ENCODE peak calls at places on chromosomes 13 and 19, in nine cellular contexts. One of them, this sample, is unnamed.

GRCh38 chr19:18765224-18765623 is 25.9 kb downstream of the COMP start:
- DNase-seq in HFF-Myc: no peak
- DNase-seq in AG09309: no peak
- DNase-seq in transverse colon: peak; percentile 33
- DNase-seq in breast epithelium: no peak
- DNase-seq in fibroblast of villous mesenchyme: no peak
- DNase-seq in tibial artery: no peak
- DNase-seq in endothelial cell of umbilical vein: no peak
- DNase-seq in neural progenitor cell: no peak
- DNase-seq in this sample: no peak

GRCh38 chr13:71661921-71662320 is 205.1 kb downstream of the DACH1 start:
- DNase-seq in endothelial cell of umbilical vein: peak; percentile 92
- DNase-seq in breast epithelium: no peak
- DNase-seq in AG09309: no peak
- DNase-seq in neural progenitor cell: no peak
- DNase-seq in tibial artery: no peak
- DNase-seq in HFF-Myc: peak; percentile 56
- DNase-seq in transverse colon: no peak
- DNase-seq in fibroblast of villous mesenchyme: peak; percentile 50
- DNase-seq in this sample: peak; percentile 18

GRCh38 chr13:46698910-46699460 is 98.0 kb downstream of the ESD start:
- DNase-seq in tibial artery: no peak
- DNase-seq in endothelial cell of umbilical vein: peak; percentile 59
- DNase-seq in fibroblast of villous mesenchyme: peak; percentile 30
- DNase-seq in neural progenitor cell: no peak
- DNase-seq in breast epithelium: no peak
- DNase-seq in HFF-Myc: no peak
- DNase-seq in transverse colon: no peak
- DNase-seq in AG09309: no peak
- DNase-seq in this sample: peak; percentile 37

GRCh38 chr19:56053596-56053995 is 67.0 kb downstream of the NLRP5 start:
- DNase-seq in neural progenitor cell: no peak
- DNase-seq in breast epithelium: no peak
- DNase-seq in endothelial cell of umbilical vein: no peak
- DNase-seq in HFF-Myc: no peak
- DNase-seq in tibial artery: no peak
- DNase-seq in AG09309: no peak
- DNase-seq in fibroblast of villous mesenchyme: no peak
- DNase-seq in transverse colon: no peak
- DNase-seq in this sample: no peak

GRCh38 chr13:113393226-113393571 is 29.3 kb upstream of the GRTP1 start:
- DNase-seq in tibial artery: no peak
- DNase-seq in AG09309: no peak
- DNase-seq in endothelial cell of umbilical vein: no peak
- DNase-seq in transverse colon: no peak
- DNase-seq in fibroblast of villous mesenchyme: no peak
- DNase-seq in breast epithelium: no peak
- DNase-seq in HFF-Myc: no peak
- DNase-seq in neural progenitor cell: no peak
- DNase-seq in this sample: no peak

GRCh38 chr13:50598338-50598737 is 245.2 kb downstream of the DLEU7 start:
- DNase-seq in HFF-Myc: no peak
- DNase-seq in transverse colon: no peak
- DNase-seq in tibial artery: no peak
- DNase-seq in breast epithelium: no peak
- DNase-seq in fibroblast of villous mesenchyme: no peak
- DNase-seq in endothelial cell of umbilical vein: no peak
- DNase-seq in neural progenitor cell: no peak
- DNase-seq in AG09309: no peak
- DNase-seq in this sample: no peak

GRCh38 chr19:8261881-8262280 is 46.3 kb downstream of the CD320 start:
- DNase-seq in AG09309: no peak
- DNase-seq in endothelial cell of umbilical vein: no peak
- DNase-seq in tibial artery: no peak
- DNase-seq in HFF-Myc: no peak
- DNase-seq in fibroblast of villous mesenchyme: no peak
- DNase-seq in transverse colon: no peak
- DNase-seq in neural progenitor cell: no peak
- DNase-seq in breast epithelium: peak; percentile 38
- DNase-seq in this sample: no peak

GRCh38 chr19:18306209-18306902 is 16.5 kb downstream of the LSM4 start:
- DNase-seq in HFF-Myc: no peak
- DNase-seq in neural progenitor cell: no peak
- DNase-seq in transverse colon: peak; percentile 44
- DNase-seq in fibroblast of villous mesenchyme: no peak
- DNase-seq in AG09309: no peak
- DNase-seq in tibial artery: no peak
- DNase-seq in endothelial cell of umbilical vein: no peak
- DNase-seq in breast epithelium: no peak
- DNase-seq in this sample: no peak

GRCh38 chr19:10000171-10000826 is 10.0 kb downstream of the COL5A3 start:
- DNase-seq in neural progenitor cell: peak; percentile 86
- DNase-seq in HFF-Myc: no peak
- DNase-seq in AG09309: no peak
- DNase-seq in fibroblast of villous mesenchyme: peak; percentile 74
- DNase-seq in tibial artery: peak; percentile 67
- DNase-seq in transverse colon: peak; percentile 75
- DNase-seq in breast epithelium: no peak
- DNase-seq in endothelial cell of umbilical vein: peak; percentile 68
- DNase-seq in this sample: no peak

GRCh38 chr19:13260883-13261653 is 110.9 kb downstream of the IER2 start:
- DNase-seq in endothelial cell of umbilical vein: peak; percentile 57
- DNase-seq in breast epithelium: no peak
- DNase-seq in transverse colon: no peak
- DNase-seq in HFF-Myc: peak; percentile 56
- DNase-seq in tibial artery: no peak
- DNase-seq in fibroblast of villous mesenchyme: peak; percentile 58
- DNase-seq in neural progenitor cell: no peak
- DNase-seq in AG09309: peak; percentile 66
- DNase-seq in this sample: peak; percentile 44

GRCh38 chr19:14507704-14508246 is 10.4 kb downstream of the DNAJB1 start:
- DNase-seq in tibial artery: no peak
- DNase-seq in endothelial cell of umbilical vein: peak; percentile 63
- DNase-seq in breast epithelium: no peak
- DNase-seq in neural progenitor cell: no peak
- DNase-seq in transverse colon: no peak
- DNase-seq in fibroblast of villous mesenchyme: peak; percentile 47
- DNase-seq in AG09309: no peak
- DNase-seq in HFF-Myc: no peak
- DNase-seq in this sample: no peak

GRCh38 chr19:57377498-57378146 is 12.0 kb upstream of the ZNF548 start:
- DNase-seq in fibroblast of villous mesenchyme: no peak
- DNase-seq in tibial artery: no peak
- DNase-seq in AG09309: no peak
- DNase-seq in neural progenitor cell: no peak
- DNase-seq in endothelial cell of umbilical vein: no peak
- DNase-seq in breast epithelium: no peak
- DNase-seq in HFF-Myc: no peak
- DNase-seq in transverse colon: no peak
- DNase-seq in this sample: no peak
- TF ChIP-seq CTCF in fibroblast of villous mesenchyme: no peak
- TF ChIP-seq CTCF in tibial artery: no peak
- TF ChIP-seq CTCF in AG09309: no peak
- TF ChIP-seq CTCF in neural progenitor cell: no peak
- TF ChIP-seq CTCF in endothelial cell of umbilical vein: no peak
- TF ChIP-seq CTCF in breast epithelium: no peak
- TF ChIP-seq CTCF in HFF-Myc: no peak
- TF ChIP-seq CTCF in transverse colon: no peak
- TF ChIP-seq CTCF in this sample: no peak

GRCh38 chr13:107573184-107573583 is 642.2 kb downstream of the LIG4 start:
- DNase-seq in transverse colon: no peak
- DNase-seq in breast epithelium: no peak
- DNase-seq in HFF-Myc: no peak
- DNase-seq in tibial artery: no peak
- DNase-seq in AG09309: no peak
- DNase-seq in endothelial cell of umbilical vein: no peak
- DNase-seq in neural progenitor cell: no peak
- DNase-seq in fibroblast of villous mesenchyme: no peak
- DNase-seq in this sample: no peak
- TF ChIP-seq CTCF in transverse colon: no peak
- TF ChIP-seq CTCF in breast epithelium: no peak
- TF ChIP-seq CTCF in HFF-Myc: no peak
- TF ChIP-seq CTCF in tibial artery: no peak
- TF ChIP-seq CTCF in AG09309: no peak
- TF ChIP-seq CTCF in endothelial cell of umbilical vein: no peak
- TF ChIP-seq CTCF in neural progenitor cell: no peak
- TF ChIP-seq CTCF in fibroblast of villous mesenchyme: no peak
- TF ChIP-seq CTCF in this sample: no peak

GRCh38 chr13:80033286-80033685 is 307.6 kb downstream of the SPRY2 start:
- DNase-seq in transverse colon: no peak
- DNase-seq in breast epithelium: no peak
- DNase-seq in HFF-Myc: no peak
- DNase-seq in tibial artery: no peak
- DNase-seq in AG09309: no peak
- DNase-seq in fibroblast of villous mesenchyme: no peak
- DNase-seq in endothelial cell of umbilical vein: no peak
- DNase-seq in neural progenitor cell: no peak
- DNase-seq in this sample: no peak

GRCh38 chr13:80035096-80035495 is 305.8 kb downstream of the SPRY2 start:
- DNase-seq in breast epithelium: no peak
- DNase-seq in endothelial cell of umbilical vein: no peak
- DNase-seq in fibroblast of villous mesenchyme: no peak
- DNase-seq in AG09309: no peak
- DNase-seq in tibial artery: no peak
- DNase-seq in neural progenitor cell: no peak
- DNase-seq in transverse colon: no peak
- DNase-seq in HFF-Myc: no peak
- DNase-seq in this sample: no peak

GRCh38 chr13:80029170-80029569 is 311.8 kb downstream of the SPRY2 start:
- DNase-seq in fibroblast of villous mesenchyme: no peak
- DNase-seq in transverse colon: no peak
- DNase-seq in HFF-Myc: no peak
- DNase-seq in neural progenitor cell: no peak
- DNase-seq in AG09309: no peak
- DNase-seq in endothelial cell of umbilical vein: no peak
- DNase-seq in breast epithelium: no peak
- DNase-seq in tibial artery: no peak
- DNase-seq in this sample: no peak

DNA sequence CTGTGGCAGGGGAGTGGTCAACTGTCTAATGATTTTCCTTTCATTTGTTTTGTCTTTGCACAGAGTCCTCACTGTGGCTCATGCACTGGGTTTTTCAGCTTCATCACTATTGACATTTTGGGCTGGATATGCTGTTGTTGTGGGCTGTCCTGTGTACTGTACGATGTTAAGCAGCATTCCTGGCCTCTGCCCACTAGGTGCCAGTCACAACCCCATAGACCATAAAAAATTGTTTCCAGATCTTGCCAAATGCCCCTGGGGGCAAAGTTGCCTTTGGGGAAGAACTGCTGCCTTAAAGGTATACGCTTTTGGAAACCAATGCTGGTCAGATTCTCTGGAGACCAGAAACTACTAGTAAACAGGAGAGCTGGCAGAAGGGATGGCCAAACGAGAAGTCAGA is 310.4 kb downstream of the SPRY2 start:
- DNase-seq in neural progenitor cell: peak; percentile 16
- DNase-seq in HFF-Myc: peak; percentile 29
- DNase-seq in breast epithelium: no peak
- DNase-seq in transverse colon: peak; percentile 44
- DNase-seq in fibroblast of villous mesenchyme: no peak
- DNase-seq in tibial artery: no peak
- DNase-seq in endothelial cell of umbilical vein: peak; percentile 14
- DNase-seq in AG09309: no peak
- DNase-seq in this sample: no peak
- TF ChIP-seq CTCF in neural progenitor cell: peak; percentile 41
- TF ChIP-seq CTCF in HFF-Myc: peak; percentile 31
- TF ChIP-seq CTCF in breast epithelium: no peak
- TF ChIP-seq CTCF in transverse colon: no peak
- TF ChIP-seq CTCF in fibroblast of villous mesenchyme: peak; percentile 25
- TF ChIP-seq CTCF in tibial artery: peak; percentile 24
- TF ChIP-seq CTCF in endothelial cell of umbilical vein: peak; percentile 40
- TF ChIP-seq CTCF in AG09309: peak; percentile 30
- TF ChIP-seq CTCF in this sample: peak; percentile 16

GRCh38 chr19:5806133-5806489 is 1.2 kb downstream of the NRTN start:
- DNase-seq in AG09309: no peak
- DNase-seq in endothelial cell of umbilical vein: no peak
- DNase-seq in breast epithelium: no peak
- DNase-seq in neural progenitor cell: no peak
- DNase-seq in HFF-Myc: no peak
- DNase-seq in transverse colon: no peak
- DNase-seq in fibroblast of villous mesenchyme: no peak
- DNase-seq in tibial artery: no peak
- DNase-seq in this sample: no peak
- TF ChIP-seq CTCF in AG09309: no peak
- TF ChIP-seq CTCF in endothelial cell of umbilical vein: no peak
- TF ChIP-seq CTCF in breast epithelium: peak; percentile 5
- TF ChIP-seq CTCF in neural progenitor cell: no peak
- TF ChIP-seq CTCF in HFF-Myc: no peak
- TF ChIP-seq CTCF in transverse colon: peak; percentile 8
- TF ChIP-seq CTCF in fibroblast of villous mesenchyme: no peak
- TF ChIP-seq CTCF in tibial artery: peak; percentile 7
- TF ChIP-seq CTCF in this sample: no peak

DNA sequence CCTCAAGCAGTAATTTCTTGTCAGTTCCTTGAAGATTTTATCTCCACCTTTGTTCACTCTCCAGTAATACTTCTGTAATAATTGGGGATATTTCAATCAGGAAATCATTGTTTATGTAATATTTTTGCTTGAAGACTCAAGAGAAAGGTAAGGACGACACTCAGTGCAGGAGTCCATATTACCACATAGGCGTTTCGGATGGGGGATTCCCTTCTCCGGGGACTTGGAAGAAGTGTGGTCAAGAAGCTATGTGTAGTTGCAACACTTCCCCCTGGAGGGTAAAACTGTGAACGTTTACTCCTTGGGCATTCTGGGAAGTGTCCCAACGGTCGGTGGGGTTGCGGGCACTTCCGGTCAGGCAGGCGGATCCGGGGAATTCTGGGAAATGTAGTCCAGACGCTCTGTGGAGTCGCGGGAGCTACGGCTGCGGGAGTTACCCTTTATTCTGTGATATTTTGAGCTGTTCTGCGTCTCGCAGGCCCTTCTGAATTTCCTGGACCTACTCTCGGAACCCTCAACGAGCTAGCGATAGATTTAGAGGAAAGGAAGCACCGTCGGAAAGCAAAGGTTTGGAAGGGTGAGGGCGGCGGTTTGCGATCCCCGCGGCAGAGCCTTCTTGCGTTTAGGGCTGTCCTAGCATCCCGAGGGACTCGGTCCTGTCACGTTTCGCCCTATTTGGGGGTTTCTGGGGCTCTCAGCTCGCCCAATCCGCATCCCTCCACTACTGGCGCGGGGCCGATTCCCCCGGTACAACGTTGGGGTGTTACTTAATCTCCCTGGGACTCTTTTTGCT is at the start of gene ZNF221:
- DNase-seq in endothelial cell of umbilical vein: peak; percentile 98
- DNase-seq in neural progenitor cell: peak; percentile 96
- DNase-seq in fibroblast of villous mesenchyme: peak; percentile 99
- DNase-seq in transverse colon: peak; percentile 90
- DNase-seq in HFF-Myc: peak; percentile 95
- DNase-seq in breast epithelium: peak; percentile 84
- DNase-seq in tibial artery: peak; percentile 89
- DNase-seq in AG09309: peak; percentile 95
- DNase-seq in this sample: peak; percentile 95
- TF ChIP-seq CTCF in endothelial cell of umbilical vein: peak; percentile 41
- TF ChIP-seq CTCF in neural progenitor cell: peak; percentile 70
- TF ChIP-seq CTCF in fibroblast of villous mesenchyme: peak; percentile 12
- TF ChIP-seq CTCF in transverse colon: peak; percentile 29
- TF ChIP-seq CTCF in HFF-Myc: peak; percentile 40
- TF ChIP-seq CTCF in breast epithelium: peak; percentile 45
- TF ChIP-seq CTCF in tibial artery: peak; percentile 35
- TF ChIP-seq CTCF in AG09309: peak; percentile 13
- TF ChIP-seq CTCF in this sample: peak; percentile 36